ENCODE peak calls at places on chromosomes 4 and X, in six cellular contexts. I is Caco-2, P is ovary, Z is HCT116, J is colonic mucosa, O is tibial artery. L is an unnamed sample. For H3K4me1, the result is how much of the 10 kb centered on the place peaks cover.

GRCh38 chr4:121784401-121784800 is 16.7 kb upstream of the EXOSC9 start:
- DNase-seq in I (no peak), P (no peak), Z (no peak), J (no peak), O (no peak), L (no peak)

GRCh38 chr4:184818216-184818564 is 7.6 kb downstream of the ACSL1 start:
- DNase-seq in I (no peak), P (no peak), Z (no peak), J (no peak), O (no peak), L (no peak)

GRCh38 chr4:38309471-38309870 is 349.3 kb downstream of the PTTG2 start:
- DNase-seq in I (no peak), P (no peak), Z (no peak), J (no peak), O (no peak), L (no peak)

GRCh38 chrX:134484039-134484438 is 24.1 kb downstream of the HPRT1 start:
- DNase-seq in I (peak), P (no peak), Z (peak), J (no peak), O (no peak), L (no peak)

GRCh38 chr4:40432504-40432903 is 97.4 kb downstream of the CHRNA9 start:
- DNase-seq in I (no peak), P (no peak), Z (no peak), J (no peak), O (no peak), L (no peak)

GRCh38 chrX:78708171-78708570 is 39.3 kb upstream of the LPAR4 start:
- DNase-seq in I (peak), P (no peak), Z (no peak), J (peak), O (no peak), L (peak)

GRCh38 chrX:149996515-149996914 is 58.2 kb upstream of the EOLA2 start:
- DNase-seq in I (no peak), P (no peak), Z (no peak), J (no peak), O (no peak), L (no peak)

GRCh38 chr4:41098649-41099048 is 115.7 kb downstream of the APBB2 start:
- DNase-seq in I (no peak), P (no peak), Z (no peak), J (no peak), O (no peak), L (no peak)

GRCh38 chr4:54992266-54992665 is 133.1 kb downstream of the KDR start:
- DNase-seq in I (no peak), P (no peak), Z (no peak), J (no peak), O (no peak), L (no peak)

GRCh38 chr4:112847045-112847444 is 202.4 kb upstream of the ANK2 start:
- DNase-seq in I (no peak), P (no peak), Z (no peak), J (no peak), O (no peak), L (no peak)

GRCh38 chrX:48489892-48490291 is 13.9 kb downstream of the FTSJ1 start:
- DNase-seq in I (no peak), P (no peak), Z (no peak), J (no peak), O (no peak), L (no peak)

GRCh38 chrX:38170556-38170955 is 50.1 kb downstream of the SRPX start:
- DNase-seq in I (no peak), P (no peak), Z (no peak), J (no peak), O (no peak), L (no peak)

GRCh38 chr4:57075353-57075752 is 34.8 kb downstream of the IGFBP7 start:
- DNase-seq in I (no peak), P (no peak), Z (no peak), J (no peak), O (no peak), L (no peak)

GRCh38 chr4:81038636-81039350 is 8.3 kb downstream of the BMP3 start:
- DNase-seq in I (no peak), P (no peak), Z (no peak), J (no peak), O (no peak), L (no peak)

GRCh38 chr4:2537011-2537830 is 774 bp downstream of the FAM193A start:
- DNase-seq in I (peak), P (peak), Z (no peak), J (peak), O (peak), L (no peak)

GRCh38 chrX:45347877-45348675 is 147.4 kb upstream of the DIPK2B start:
- DNase-seq in I (no peak), P (no peak), Z (no peak), J (no peak), O (no peak), L (no peak)

GRCh38 chrX:88977835-88978234 is 230.8 kb downstream of the CPXCR1 start:
- DNase-seq in I (no peak), P (no peak), Z (no peak), J (no peak), O (no peak), L (no peak)

GRCh38 chrX:9873360-9873759 is 87.1 kb downstream of the SHROOM2 start:
- DNase-seq in I (no peak), P (no peak), Z (no peak), J (no peak), O (no peak), L (no peak)

GRCh38 chr4:2981256-2981804 is 18.0 kb downstream of the GRK4 start:
- DNase-seq in I (no peak), P (no peak), Z (no peak), J (no peak), O (no peak), L (no peak)

GRCh38 chrX:45954026-45954425 is 591.2 kb downstream of the ZNF674 start:
- DNase-seq in I (no peak), P (no peak), Z (no peak), J (no peak), O (no peak), L (no peak)

GRCh38 chr4:36900446-36900987 is 344.0 kb upstream of the NWD2 start:
- DNase-seq in I (no peak), P (no peak), Z (no peak), J (no peak), O (no peak), L (no peak)

GRCh38 chr4:89064848-89065247 is 7.9 kb upstream of the FAM13A start:
- DNase-seq in I (no peak), P (no peak), Z (no peak), J (no peak), O (no peak), L (no peak)

GRCh38 chr4:2041234-2042130 is 17.6 kb upstream of the NAT8L start:
- DNase-seq in I (peak), P (peak), Z (peak), J (peak), O (peak), L (peak)

GRCh38 chr4:185127021-185127925 is 15.8 kb upstream of the SLC25A4 start:
- DNase-seq in I (peak), P (peak), Z (no peak), J (no peak), O (no peak), L (no peak)

GRCh38 chr4:74665346-74665745 is 129.0 kb downstream of the BTC start:
- DNase-seq in I (no peak), P (no peak), Z (peak), J (no peak), O (no peak), L (no peak)

GRCh38 chr4:98728433-98728832 is 70.0 kb upstream of the TSPAN5 start:
- DNase-seq in I (no peak), P (no peak), Z (no peak), J (no peak), O (no peak), L (no peak)

GRCh38 chr4:74675673-74676279 is 118.5 kb downstream of the BTC start:
- DNase-seq in I (peak), P (no peak), Z (peak), J (peak), O (no peak), L (peak)

GRCh38 chrX:129769467-129770154 is 10.1 kb upstream of the SASH3 start:
- DNase-seq in I (no peak), P (no peak), Z (no peak), J (no peak), O (no peak), L (no peak)

GRCh38 chr4:4791299-4791798 is 68.1 kb upstream of the MSX1 start:
- DNase-seq in I (no peak), P (no peak), Z (no peak), J (no peak), O (no peak), L (no peak)

DNA sequence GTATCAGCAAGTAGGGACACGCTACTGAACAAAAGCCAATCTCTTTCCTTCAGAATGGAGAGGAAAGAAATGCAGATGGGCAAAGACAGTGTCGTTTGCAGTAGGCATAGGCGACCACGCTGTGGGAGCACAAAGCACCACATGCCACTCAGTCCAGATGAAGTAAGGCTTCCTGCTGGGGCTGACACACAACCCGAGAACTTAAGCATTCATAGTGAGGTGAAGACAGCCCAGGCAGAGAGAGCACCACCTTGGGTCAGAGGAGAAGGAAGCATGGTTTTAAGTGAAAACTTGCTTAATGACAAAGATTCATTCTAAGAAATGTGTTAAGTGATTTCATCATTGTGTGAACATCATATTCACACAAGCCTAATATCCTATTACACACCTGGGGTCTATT is 238.8 kb downstream of the MGST2 start:
- DNase-seq in I (no peak), P (no peak), Z (no peak), J (no peak), O (no peak), L (no peak)
- H3K4me1 ChIP-seq in I (under half), P (under half), Z (under half), J (under half), O (under half), L (under half)

GRCh38 chr4:16136321-16136720 is 52.5 kb upstream of the PROM1 start:
- DNase-seq in I (no peak), P (no peak), Z (no peak), J (no peak), O (no peak), L (no peak)
- H3K4me1 ChIP-seq in I (under half), P (under half), Z (under half), J (under half), O (under half), L (under half)

DNA sequence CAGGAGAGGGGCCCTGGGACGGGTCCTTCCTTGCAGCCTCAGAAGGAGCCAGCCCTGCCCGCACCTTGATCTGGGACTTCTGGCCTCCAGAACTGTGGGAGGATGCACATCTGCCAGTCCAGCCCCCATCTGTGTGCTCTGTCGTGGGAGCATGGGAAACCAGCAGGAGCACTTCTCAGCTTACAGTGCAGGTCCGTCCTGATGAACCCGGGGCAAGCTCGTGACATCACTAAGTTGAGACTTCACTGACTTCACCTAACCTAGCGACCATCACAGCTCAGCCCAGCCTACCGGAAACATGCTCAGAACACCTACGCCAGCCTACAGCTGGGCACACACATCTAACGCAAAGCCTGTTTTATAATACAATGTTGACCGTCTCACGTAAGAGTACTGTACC is 38.1 kb downstream of the ABLIM2 start:
- DNase-seq in I (no peak), P (no peak), Z (no peak), J (no peak), O (no peak), L (no peak)
- H3K4me1 ChIP-seq in I (under half), P (under half), Z (under half), J (under half), O (under half), L (under half)

GRCh38 chr4:139077567-139078355 is 62.2 kb downstream of the NOCT start:
- DNase-seq in I (no peak), P (no peak), Z (no peak), J (no peak), O (no peak), L (no peak)
- H3K4me1 ChIP-seq in I (under half), P (under half), Z (under half), J (under half), O (under half), L (under half)

GRCh38 chr4:6917445-6918241 is 8.0 kb downstream of the TBC1D14 start:
- DNase-seq in I (peak), P (peak), Z (peak), J (peak), O (peak), L (no peak)
- H3K4me1 ChIP-seq in I (under half), P (under half), Z (under half), J (under half), O (under half), L (under half)

DNA sequence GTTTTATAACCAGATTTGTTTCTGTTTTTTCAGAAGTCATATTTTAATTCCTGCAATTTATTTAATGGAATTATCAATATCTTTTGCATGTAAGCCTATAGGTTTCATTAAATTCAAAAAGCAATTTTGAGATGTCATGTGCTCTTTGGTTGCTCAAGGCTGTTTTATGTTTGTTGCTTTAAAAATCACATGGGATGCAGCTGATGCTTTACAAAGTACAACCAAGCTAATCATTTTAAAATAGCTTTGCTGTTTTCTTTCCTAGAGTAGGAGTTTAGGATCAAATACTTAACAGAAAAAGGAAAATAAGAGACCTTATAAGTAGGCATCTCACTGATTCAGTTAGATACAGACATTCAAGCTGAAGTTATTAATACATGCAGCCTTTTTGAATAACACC is 11.3 kb downstream of the CPEB2 start:
- DNase-seq in I (no peak), P (no peak), Z (no peak), J (no peak), O (no peak), L (no peak)
- H3K4me1 ChIP-seq in I (under half), P (under half), Z (under half), J (under half), O (under half), L (under half)

GRCh38 chr4:151095142-151095541 is 4.3 kb upstream of the RPS3A start:
- DNase-seq in I (no peak), P (no peak), Z (no peak), J (no peak), O (no peak), L (no peak)

GRCh38 chr4:151091047-151091446 is 8.4 kb upstream of the RPS3A start:
- DNase-seq in I (no peak), P (no peak), Z (no peak), J (no peak), O (no peak), L (no peak)

GRCh38 chr4:151093203-151093602 is 6.2 kb upstream of the RPS3A start:
- DNase-seq in I (no peak), P (no peak), Z (no peak), J (no peak), O (no peak), L (no peak)

GRCh38 chr4:151087467-151087866 is 12.0 kb upstream of the RPS3A start:
- DNase-seq in I (no peak), P (no peak), Z (no peak), J (no peak), O (no peak), L (no peak)

DNA sequence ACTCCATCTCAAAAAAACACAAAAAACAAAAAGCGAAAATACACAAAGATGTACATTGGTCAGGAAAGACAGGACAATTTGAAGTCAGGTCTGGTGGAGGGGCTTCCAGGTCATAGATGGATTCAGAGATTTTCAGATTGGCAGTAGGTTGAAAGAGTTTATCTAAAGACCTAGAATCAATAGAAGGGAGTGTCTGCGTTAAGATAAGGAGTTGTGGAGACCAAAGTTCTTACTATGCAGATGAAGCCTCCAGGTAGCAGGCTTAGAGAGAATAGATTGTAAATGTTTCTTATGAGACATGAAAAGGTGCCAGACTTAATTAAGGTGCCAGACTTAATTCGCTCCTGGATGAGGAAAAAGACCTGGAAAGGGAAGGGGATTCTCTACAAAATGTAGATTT is 6.9 kb upstream of the RPS3A start:
- DNase-seq in I (no peak), P (no peak), Z (no peak), J (no peak), O (no peak), L (no peak)
- H3K4me1 ChIP-seq in I (under half), P (under half), Z (under half), J (under half), O (under half), L (under half)

DNA sequence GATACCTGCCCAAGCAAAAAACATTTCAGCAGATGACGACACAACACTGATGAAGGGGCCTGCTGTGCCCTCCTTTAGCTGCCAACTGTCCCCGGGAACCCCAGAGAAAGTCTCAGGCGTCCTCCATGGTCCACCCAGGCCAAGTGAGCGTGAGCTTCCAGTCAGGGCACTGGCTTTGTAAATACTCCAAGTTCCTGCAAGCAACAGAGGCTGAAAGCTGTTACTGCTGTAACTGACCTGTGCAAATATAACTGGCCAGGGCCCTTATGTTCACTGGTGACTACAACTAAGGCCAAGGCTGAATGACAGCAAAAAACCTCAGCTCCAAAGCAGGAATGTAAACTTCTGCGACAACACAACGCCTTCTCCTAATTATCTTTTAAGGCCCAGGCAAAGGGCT is 8.2 kb downstream of the WDR1 start:
- DNase-seq in I (no peak), P (no peak), Z (no peak), J (no peak), O (no peak), L (no peak)
- H3K4me1 ChIP-seq in I (under half), P (under half), Z (under half), J (under half), O (under half), L (under half)

GRCh38 chrX:154013614-154014360 is 5.9 kb downstream of the IRAK1 start:
- DNase-seq in I (peak), P (no peak), Z (no peak), J (no peak), O (no peak), L (no peak)
- H3K4me1 ChIP-seq in I (under half), P (under half), Z (under half), J (under half), O (under half), L (under half)